ENCODE peak calls at places on chromosomes 12 and 14, in four cellular contexts. C, D, P and K are unnamed samples.

GRCh38 chr12:62260733-62261683 is 804 bp downstream of the USP15 start:
- DNase-seq in C (peak), D (peak), P (peak), K (peak)

GRCh38 chr12:106285993-106286392 is 16.5 kb upstream of the TCP11L2 start:
- DNase-seq in C (no peak), D (no peak), P (no peak), K (no peak)

GRCh38 chr14:93792391-93792790 is 4.1 kb upstream of the PRIMA1 start:
- DNase-seq in C (no peak), D (no peak), P (no peak), K (no peak)

GRCh38 chr14:104603623-104604401 is 760 bp downstream of the TMEM179 start:
- DNase-seq in C (peak), D (no peak), P (no peak), K (no peak)

GRCh38 chr12:2177751-2178150 is 125.0 kb downstream of the CACNA1C start:
- DNase-seq in C (no peak), D (no peak), P (no peak), K (no peak)

GRCh38 chr14:62943202-62943601 is 102.1 kb downstream of the KCNH5 start:
- DNase-seq in C (no peak), D (no peak), P (no peak), K (no peak)

GRCh38 chr12:47067176-47067575 is 12.2 kb upstream of the PCED1B start:
- DNase-seq in C (no peak), D (no peak), P (no peak), K (no peak)

GRCh38 chr14:72457641-72458040 is 436.3 kb downstream of the DPF3 start:
- DNase-seq in C (no peak), D (no peak), P (no peak), K (no peak)

GRCh38 chr12:32515137-32515860 is 115.9 kb downstream of the FGD4 start:
- DNase-seq in C (no peak), D (peak), P (no peak), K (no peak)

GRCh38 chr12:130083002-130083401 is 79.3 kb upstream of the FZD10 start:
- DNase-seq in C (no peak), D (no peak), P (no peak), K (no peak)

GRCh38 chr12:130706311-130706710 is 9.8 kb downstream of the RIMBP2 start:
- DNase-seq in C (no peak), D (no peak), P (no peak), K (no peak)

GRCh38 chr12:88011755-88012154 is 17.4 kb downstream of the C12orf50 start:
- DNase-seq in C (no peak), D (no peak), P (no peak), K (no peak)

GRCh38 chr12:30599631-30600030 is 96.0 kb downstream of the IPO8 start:
- DNase-seq in C (no peak), D (no peak), P (no peak), K (no peak)

GRCh38 chr14:22841311-22841710 is 4.9 kb downstream of the MMP14 start:
- DNase-seq in C (no peak), D (no peak), P (no peak), K (no peak)

GRCh38 chr12:2662524-2662923 is 132.2 kb upstream of the FKBP4 start:
- DNase-seq in C (no peak), D (no peak), P (no peak), K (no peak)

GRCh38 chr12:104910196-104910840 is 47.8 kb downstream of the SLC41A2 start:
- DNase-seq in C (no peak), D (no peak), P (no peak), K (no peak)

GRCh38 chr14:90454041-90455000 is 57.5 kb downstream of the CALM1 start:
- DNase-seq in C (peak), D (peak), P (no peak), K (peak)

GRCh38 chr12:48183876-48184548 is 568 bp downstream of the CCDC184 start:
- DNase-seq in C (peak), D (peak), P (no peak), K (no peak)
- TF ChIP-seq EZH2 in C (peak), D (peak), P (no peak), K (no peak)

GRCh38 chr12:53983580-53984572 is 1.1 kb upstream of the HOXC10 start:
- DNase-seq in C (peak), D (no peak), P (no peak), K (no peak)
- TF ChIP-seq EZH2 in C (peak), D (peak), P (no peak), K (no peak)

DNA sequence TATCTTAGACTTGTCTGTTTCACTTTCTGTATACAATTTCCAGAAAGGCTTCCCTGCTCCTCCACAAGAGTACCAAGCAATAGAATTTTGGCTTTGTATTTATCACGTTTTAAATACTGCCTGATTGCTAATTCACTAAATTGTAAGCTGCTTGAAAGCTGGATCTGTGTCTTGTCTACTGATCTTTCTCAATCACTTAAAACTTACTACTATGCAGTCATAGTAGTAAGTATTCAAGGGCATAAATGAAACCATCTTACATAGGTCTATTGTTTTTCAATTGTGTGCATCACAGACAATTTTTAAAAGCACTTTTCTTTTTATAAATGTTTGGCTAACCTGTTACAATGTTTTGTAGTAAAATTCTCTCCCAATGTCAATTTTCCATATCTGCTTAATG is 1.2 kb upstream of the GLIPR1L2 start:
- DNase-seq in C (no peak), D (no peak), P (no peak), K (no peak)
- TF ChIP-seq EZH2 in C (no peak), D (no peak), P (no peak), K (no peak)

GRCh38 chr14:95516554-95517209 is at the start of gene SYNE3:
- DNase-seq in C (peak), D (peak), P (no peak), K (no peak)
- TF ChIP-seq EZH2 in C (peak), D (peak), P (no peak), K (no peak)

GRCh38 chr12:53696655-53697321 is 20.9 kb upstream of the ATP5MC2 start:
- DNase-seq in C (peak), D (no peak), P (no peak), K (no peak)
- TF ChIP-seq EZH2 in C (peak), D (peak), P (no peak), K (no peak)

GRCh38 chr12:57215668-57216013 is 953 bp upstream of the NXPH4 start:
- DNase-seq in C (no peak), D (no peak), P (no peak), K (no peak)

GRCh38 chr12:57215065-57215464 is 1.5 kb upstream of the NXPH4 start:
- DNase-seq in C (no peak), D (no peak), P (no peak), K (no peak)

GRCh38 chr12:57216014-57216891 is at the start of gene NXPH4:
- DNase-seq in C (peak), D (peak), P (no peak), K (no peak)

GRCh38 chr12:57218030-57218853 is 1.6 kb downstream of the NXPH4 start:
- DNase-seq in C (no peak), D (no peak), P (no peak), K (no peak)

GRCh38 chr12:57216931-57217871 is 607 bp downstream of the NXPH4 start:
- DNase-seq in C (peak), D (no peak), P (no peak), K (no peak)
- TF ChIP-seq EZH2 in C (peak), D (no peak), P (no peak), K (no peak)

DNA sequence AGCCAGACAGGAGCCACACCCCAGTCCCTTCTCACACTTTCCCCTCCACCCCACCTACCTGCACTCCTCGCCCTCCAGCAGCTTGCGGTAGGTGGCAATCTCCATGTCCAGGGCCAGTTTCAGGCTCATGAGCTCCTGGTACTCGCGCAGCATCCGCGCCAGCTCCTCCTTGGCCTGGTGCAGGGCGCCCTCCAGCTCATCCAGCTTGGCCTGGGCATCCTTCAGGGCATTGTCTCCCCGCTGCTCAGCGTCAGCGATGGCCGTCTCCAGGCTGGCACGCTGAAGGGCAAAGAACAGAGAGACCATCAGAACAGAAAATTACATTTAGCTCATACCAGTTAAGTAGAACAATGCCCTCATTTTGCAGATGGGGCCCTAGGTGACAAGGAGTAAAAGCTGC is 5.5 kb downstream of the KRT74 start:
- DNase-seq in C (no peak), D (no peak), P (no peak), K (no peak)
- TF ChIP-seq EZH2 in C (no peak), D (no peak), P (no peak), K (no peak)

GRCh38 chr14:35533357-35534129 is 421 bp upstream of the INSM2 start:
- DNase-seq in C (peak), D (peak), P (no peak), K (no peak)
- TF ChIP-seq EZH2 in C (peak), D (peak), P (no peak), K (no peak)